ENCODE peak calls at places on chromosomes 11 and 22, in five cellular contexts. S is iPS-NIHi11; B is activated CD4-positive, CD25-positive, alpha-beta regulatory T cell; E is left kidney; Z is psoas muscle. A is an unnamed sample.

GRCh38 chr22:20117656-20118571 is 888 bp upstream of the TRMT2A start:
- DNase-seq in S (no peak), B (peak; percentile 35), E (peak; percentile 61), Z (peak; percentile 47), A (no peak)

GRCh38 chr22:39175127-39176066 is 22.9 kb upstream of the CBX7 start:
- DNase-seq in S (no peak), B (no peak), E (peak; percentile 31), Z (no peak), A (no peak)

GRCh38 chr11:69914286-69915150 is 95.3 kb upstream of the FGF3 start:
- DNase-seq in S (no peak), B (no peak), E (no peak), Z (no peak), A (no peak)

GRCh38 chr22:29670615-29671014 is 49.2 kb upstream of the CABP7 start:
- DNase-seq in S (peak; percentile 50), B (no peak), E (no peak), Z (no peak), A (no peak)

GRCh38 chr22:46029574-46030200 is 52.7 kb upstream of the WNT7B start:
- DNase-seq in S (no peak), B (no peak), E (no peak), Z (no peak), A (no peak)

GRCh38 chr22:45804986-45805325 is 133.3 kb downstream of the ATXN10 start:
- DNase-seq in S (no peak), B (no peak), E (no peak), Z (no peak), A (no peak)

GRCh38 chr11:75350743-75351540 is 519 bp downstream of the ARRB1 start:
- DNase-seq in S (peak; percentile 71), B (no peak), E (peak; percentile 80), Z (peak; percentile 59), A (no peak)

GRCh38 chr22:39176673-39177455 is 24.4 kb upstream of the CBX7 start:
- DNase-seq in S (no peak), B (no peak), E (no peak), Z (no peak), A (no peak)

GRCh38 chr11:27227744-27228143 is 135.3 kb downstream of the CCDC34 start:
- DNase-seq in S (no peak), B (no peak), E (peak; percentile 37), Z (no peak), A (peak; percentile 80)

GRCh38 chr11:78223320-78223954 is 34.7 kb downstream of the USP35 start:
- DNase-seq in S (no peak), B (no peak), E (no peak), Z (no peak), A (no peak)

GRCh38 chr22:47283616-47284270 is 521.3 kb downstream of the TBC1D22A start:
- DNase-seq in S (no peak), B (no peak), E (peak; percentile 44), Z (no peak), A (no peak)

GRCh38 chr11:95289378-95289777 is 58.4 kb upstream of the SESN3 start:
- DNase-seq in S (no peak), B (no peak), E (no peak), Z (no peak), A (no peak)

GRCh38 chr11:96049426-96049825 is 125.5 kb upstream of the MTMR2 start:
- DNase-seq in S (no peak), B (no peak), E (no peak), Z (no peak), A (no peak)

GRCh38 chr11:81071641-81072040 is 1630.8 kb upstream of the TENM4 start:
- DNase-seq in S (no peak), B (no peak), E (peak; percentile 41), Z (no peak), A (no peak)

GRCh38 chr11:106389096-106389495 is 311.6 kb downstream of the AASDHPPT start:
- DNase-seq in S (no peak), B (no peak), E (no peak), Z (no peak), A (no peak)

GRCh38 chr11:31813242-31813960 is 2.3 kb upstream of the PAX6 start:
- DNase-seq in S (no peak), B (no peak), E (peak; percentile 17), Z (no peak), A (no peak)

GRCh38 chr11:47002366-47002765 is 65.8 kb downstream of the CSTPP1 start:
- DNase-seq in S (no peak), B (no peak), E (peak; percentile 71), Z (no peak), A (no peak)

GRCh38 chr11:65133724-65134123 is 595 bp downstream of the SYVN1 start:
- DNase-seq in S (no peak), B (no peak), E (peak; percentile 40), Z (peak; percentile 69), A (no peak)

GRCh38 chr22:48234011-48234410 is 1471.6 kb downstream of the TBC1D22A start:
- DNase-seq in S (no peak), B (no peak), E (no peak), Z (no peak), A (no peak)

GRCh38 chr22:20858615-20859416 is at the start of the genes PI4KA and SNAP29:
- DNase-seq in S (peak; percentile 99), B (peak; percentile 98), E (peak; percentile 99), Z (peak; percentile 100), A (peak; percentile 93)

GRCh38 chr11:113839842-113840241 is 35.5 kb downstream of the USP28 start:
- DNase-seq in S (no peak), B (no peak), E (no peak), Z (no peak), A (no peak)

GRCh38 chr11:89491141-89491690 is at the start of gene NOX4:
- DNase-seq in S (peak; percentile 68), B (no peak), E (peak; percentile 95), Z (peak; percentile 65), A (peak; percentile 28)

GRCh38 chr11:3626250-3626960 is 15.4 kb downstream of the ART5 start:
- DNase-seq in S (peak; percentile 43), B (no peak), E (no peak), Z (peak; percentile 65), A (no peak)

GRCh38 chr11:113547739-113548138 is 72.5 kb upstream of the DRD2 start:
- DNase-seq in S (no peak), B (no peak), E (no peak), Z (no peak), A (no peak)

GRCh38 chr11:117366183-117366582 is 38.5 kb downstream of the CEP164 start:
- DNase-seq in S (no peak), B (no peak), E (no peak), Z (no peak), A (no peak)

GRCh38 chr11:567629-568258 is 7.0 kb downstream of the RASSF7 start:
- DNase-seq in S (no peak), B (no peak), E (no peak), Z (no peak), A (peak; percentile 40)

GRCh38 chr11:125300791-125301218 is 136.3 kb downstream of the PKNOX2 start:
- DNase-seq in S (no peak), B (no peak), E (peak; percentile 30), Z (no peak), A (no peak)

GRCh38 chr22:50086526-50086925 is 1.3 kb upstream of the MLC1 start:
- DNase-seq in S (no peak), B (no peak), E (no peak), Z (no peak), A (no peak)

GRCh38 chr11:106998126-106998525 is 20.1 kb downstream of the GUCY1A2 start:
- DNase-seq in S (no peak), B (no peak), E (no peak), Z (no peak), A (no peak)

GRCh38 chr11:14132312-14132711 is 169.8 kb downstream of the SPON1 start:
- DNase-seq in S (no peak), B (no peak), E (peak; percentile 45), Z (no peak), A (no peak)

GRCh38 chr11:19253149-19253540 is 12.4 kb upstream of the E2F8 start:
- DNase-seq in S (no peak), B (no peak), E (no peak), Z (no peak), A (peak; percentile 64)

GRCh38 chr11:127919206-127920000 is 668.0 kb downstream of the ETS1 start:
- DNase-seq in S (no peak), B (no peak), E (no peak), Z (no peak), A (no peak)

GRCh38 chr11:45828996-45829395 is 18.3 kb upstream of the CRY2 start:
- DNase-seq in S (no peak), B (no peak), E (no peak), Z (no peak), A (no peak)

GRCh38 chr11:72641900-72642814 is 32.1 kb downstream of the PDE2A start:
- DNase-seq in S (peak; percentile 91), B (no peak), E (peak; percentile 48), Z (peak; percentile 49), A (no peak)

GRCh38 chr11:65615950-65616574 is 486 bp downstream of the PCNX3 start:
- DNase-seq in S (peak; percentile 89), B (no peak), E (peak; percentile 63), Z (peak; percentile 75), A (no peak)

GRCh38 chr11:13494051-13494450 is 1.7 kb downstream of the PTH start:
- DNase-seq in S (no peak), B (no peak), E (no peak), Z (no peak), A (no peak)

GRCh38 chr11:130706572-130706971 is 209.7 kb downstream of the SNX19 start:
- DNase-seq in S (no peak), B (no peak), E (no peak), Z (no peak), A (no peak)

GRCh38 chr22:49962751-49963646 is 2.4 kb downstream of the PIM3 start:
- DNase-seq in S (peak; percentile 2), B (no peak), E (no peak), Z (peak; percentile 50), A (no peak)

GRCh38 chr22:41146573-41146972 is 54.2 kb downstream of the EP300 start:
- DNase-seq in S (no peak), B (no peak), E (no peak), Z (no peak), A (no peak)

GRCh38 chr11:120929090-120929489 is 94.8 kb upstream of the TBCEL start:
- DNase-seq in S (no peak), B (no peak), E (peak; percentile 60), Z (no peak), A (no peak)